ENCODE peak calls at places on chromosomes 11 and 22, in six cellular contexts. K is posterior cingulate gyrus, W is EL, B is HEK293T, D is AG10803, N is neural crest cell. O is an unnamed sample.

GRCh38 chr11:16987205-16987568 is 27.0 kb downstream of the PLEKHA7 start:
- DNase-seq in K (peak), W (no peak), B (no peak), D (no peak), N (no peak), O (no peak)

GRCh38 chr11:112440518-112440917 is 179.9 kb upstream of the PLET1 start:
- DNase-seq in K (no peak), W (peak), B (peak), D (peak), N (no peak), O (no peak)

GRCh38 chr11:68816917-68817419 is 24.7 kb downstream of the CPT1A start:
- DNase-seq in K (no peak), W (no peak), B (no peak), D (peak), N (no peak), O (no peak)

GRCh38 chr22:26901228-26901816 is 243.9 kb downstream of the MIAT start:
- DNase-seq in K (no peak), W (no peak), B (no peak), D (no peak), N (no peak), O (no peak)

GRCh38 chr22:42717197-42717967 is 3.3 kb downstream of the A4GALT start:
- DNase-seq in K (no peak), W (no peak), B (no peak), D (peak), N (no peak), O (no peak)

GRCh38 chr22:46074771-46075551 is 75.4 kb upstream of the PPARA start:
- DNase-seq in K (peak), W (peak), B (no peak), D (no peak), N (no peak), O (no peak)

GRCh38 chr11:3841426-3842304 is 906 bp upstream of the RHOG start:
- DNase-seq in K (peak), W (peak), B (peak), D (peak), N (peak), O (peak)

GRCh38 chr22:37519268-37520195 is at the start of gene CARD10:
- DNase-seq in K (no peak), W (peak), B (peak), D (no peak), N (no peak), O (peak)

GRCh38 chr11:119092880-119093665 is 8.4 kb downstream of the HMBS start:
- DNase-seq in K (no peak), W (peak), B (no peak), D (peak), N (no peak), O (no peak)

GRCh38 chr22:30392661-30393321 is 4.0 kb upstream of the SEC14L2 start:
- DNase-seq in K (no peak), W (no peak), B (no peak), D (no peak), N (no peak), O (no peak)

GRCh38 chr11:36108812-36109498 is 165.1 kb downstream of the LDLRAD3 start:
- DNase-seq in K (peak), W (no peak), B (no peak), D (no peak), N (no peak), O (no peak)

GRCh38 chr22:49197986-49198704 is 629.5 kb downstream of the BRD1 start:
- DNase-seq in K (peak), W (no peak), B (no peak), D (no peak), N (no peak), O (no peak)

GRCh38 chr11:102318469-102318868 is 1.2 kb downstream of the BIRC3 start:
- DNase-seq in K (no peak), W (peak), B (no peak), D (no peak), N (no peak), O (no peak)

GRCh38 chr11:75562048-75562835 is at the start of gene SERPINH1:
- DNase-seq in K (peak), W (peak), B (peak), D (peak), N (peak), O (peak)

GRCh38 chr22:38235240-38235850 is 33.6 kb downstream of the MAFF start:
- DNase-seq in K (no peak), W (no peak), B (no peak), D (no peak), N (no peak), O (no peak)

GRCh38 chr22:43829448-43829821 is 17.3 kb upstream of the EFCAB6 start:
- DNase-seq in K (no peak), W (no peak), B (no peak), D (peak), N (no peak), O (no peak)

GRCh38 chr11:45926536-45927331 is 4.3 kb downstream of the LARGE2 start:
- DNase-seq in K (peak), W (no peak), B (no peak), D (no peak), N (no peak), O (no peak)

GRCh38 chr22:50627452-50627913 is 469 bp downstream of the ARSA start:
- DNase-seq in K (no peak), W (peak), B (no peak), D (no peak), N (peak), O (no peak)